ENCODE peak calls at places on chromosomes 11 and 22, in seven cellular contexts. D is CD4-positive, CD25-positive, alpha-beta regulatory T cell; F is ELF-1; H is skeletal muscle cell; E is activated naive CD8-positive, alpha-beta T cell treated with anti-CD3 and anti-CD28 coated beads, Interleukin-2, amount 50 U/mL, for 24 hours; I is CD4-positive, alpha-beta T cell; R is fibroblast of the aortic adventitia. Y is an unnamed sample.

GRCh38 chr22:37972527-37972926 is 11.8 kb downstream of the SOX10 start:
- DNase-seq in D (no peak), F (no peak), H (no peak), E (no peak), I (no peak), R (no peak), Y (no peak)

GRCh38 chr11:1348146-1348545 is 38.7 kb upstream of the TOLLIP start:
- DNase-seq in D (no peak), F (no peak), H (no peak), E (no peak), I (no peak), R (no peak), Y (no peak)

GRCh38 chr22:20111045-20111688 is 4.7 kb upstream of the RANBP1 start:
- DNase-seq in D (peak; percentile 45), F (peak; percentile 74), H (no peak), E (peak; percentile 62), I (no peak), R (no peak), Y (peak; percentile 67)

GRCh38 chr22:19722175-19722914 is 994 bp upstream of the GP1BB start:
- DNase-seq in D (no peak), F (no peak), H (no peak), E (no peak), I (no peak), R (no peak), Y (no peak)

GRCh38 chr11:67551127-67551526 is 27.9 kb upstream of the CABP2 start:
- DNase-seq in D (no peak), F (no peak), H (no peak), E (no peak), I (no peak), R (no peak), Y (no peak)

GRCh38 chr11:39365809-39366436 is 2093.5 kb downstream of the LRRC4C start:
- DNase-seq in D (no peak), F (no peak), H (no peak), E (no peak), I (no peak), R (peak; percentile 0), Y (no peak)

GRCh38 chr11:126518130-126518995 is 162.9 kb downstream of the ST3GAL4 start:
- DNase-seq in D (no peak), F (no peak), H (no peak), E (no peak), I (no peak), R (no peak), Y (no peak)

GRCh38 chr11:120703358-120704152 is 192.0 kb downstream of the GRIK4 start:
- DNase-seq in D (no peak), F (no peak), H (no peak), E (no peak), I (no peak), R (no peak), Y (peak; percentile 81)

GRCh38 chr11:3855808-3856491 is 486 bp downstream of the STIM1 start:
- DNase-seq in D (peak; percentile 48), F (peak; percentile 57), H (no peak), E (peak; percentile 64), I (peak; percentile 27), R (no peak), Y (peak; percentile 65)

GRCh38 chr11:59578369-59578768 is 37.2 kb downstream of the OSBP start:
- DNase-seq in D (no peak), F (no peak), H (no peak), E (no peak), I (no peak), R (no peak), Y (no peak)

GRCh38 chr11:8863838-8864237 is 47.2 kb upstream of the AKIP1 start:
- DNase-seq in D (no peak), F (no peak), H (peak; percentile 36), E (no peak), I (no peak), R (peak; percentile 57), Y (no peak)

GRCh38 chr11:82246926-82247325 is 486.7 kb downstream of the FAM181B start:
- DNase-seq in D (no peak), F (no peak), H (no peak), E (no peak), I (no peak), R (no peak), Y (no peak)

GRCh38 chr22:49590851-49591445 is 236.7 kb downstream of the BRD1 start:
- DNase-seq in D (no peak), F (no peak), H (no peak), E (no peak), I (no peak), R (no peak), Y (no peak)

GRCh38 chr11:112613051-112613972 is 347.9 kb upstream of the NCAM1 start:
- DNase-seq in D (no peak), F (no peak), H (no peak), E (no peak), I (no peak), R (peak; percentile 80), Y (no peak)

GRCh38 chr11:112968988-112969714 is 7.9 kb downstream of the NCAM1 start:
- DNase-seq in D (no peak), F (no peak), H (peak; percentile 52), E (no peak), I (no peak), R (peak; percentile 8), Y (no peak)